ENCODE peak calls at places on chromosomes 6 and 20, in nine cellular contexts. H, O, B, W, A, M, S, J and N are unnamed samples.

GRCh38 chr20:59456342-59457132 is 147.8 kb upstream of the PHACTR3 start:
- DNase-seq in H (no peak), O (no peak), B (no peak), W (peak), A (no peak), M (no peak), S (no peak), J (no peak), N (no peak)

GRCh38 chr6:77650098-77650663 is 2.7 kb upstream of the MEI4 start:
- DNase-seq in H (no peak), O (no peak), B (peak), W (peak), A (no peak), M (peak), S (no peak), J (peak), N (peak)

GRCh38 chr20:910840-911770 is 5.0 kb downstream of the ANGPT4 start:
- DNase-seq in H (no peak), O (no peak), B (no peak), W (no peak), A (no peak), M (no peak), S (no peak), J (no peak), N (no peak)

GRCh38 chr6:157689875-157690274 is 133.2 kb upstream of the SNX9 start:
- DNase-seq in H (no peak), O (no peak), B (no peak), W (peak), A (no peak), M (no peak), S (no peak), J (no peak), N (no peak)

GRCh38 chr6:111154981-111155380 is 67.7 kb downstream of the SLC16A10 start:
- DNase-seq in H (no peak), O (no peak), B (no peak), W (no peak), A (no peak), M (no peak), S (no peak), J (no peak), N (no peak)

GRCh38 chr6:87293526-87293925 is 28.9 kb upstream of the SMIM8 start:
- DNase-seq in H (no peak), O (no peak), B (no peak), W (no peak), A (no peak), M (no peak), S (no peak), J (no peak), N (no peak)

GRCh38 chr20:39269031-39269461 is 306.9 kb downstream of the DHX35 start:
- DNase-seq in H (peak), O (no peak), B (peak), W (peak), A (peak), M (peak), S (peak), J (peak), N (peak)

GRCh38 chr6:30942338-30943060 is 1.7 kb downstream of the MUCL3 start:
- DNase-seq in H (peak), O (no peak), B (peak), W (peak), A (peak), M (peak), S (peak), J (peak), N (peak)

GRCh38 chr6:30889921-30890645 is 5.8 kb downstream of the DDR1 start:
- DNase-seq in H (no peak), O (no peak), B (no peak), W (peak), A (no peak), M (peak), S (no peak), J (no peak), N (no peak)

GRCh38 chr20:59047938-59048680 is 5.5 kb upstream of the PRELID3B start:
- DNase-seq in H (peak), O (no peak), B (no peak), W (no peak), A (no peak), M (no peak), S (peak), J (peak), N (peak)

GRCh38 chr6:70956451-70957283 is at the start of gene B3GAT2:
- DNase-seq in H (peak), O (no peak), B (peak), W (peak), A (no peak), M (peak), S (no peak), J (no peak), N (no peak)

GRCh38 chr6:4403828-4404227 is 268.5 kb upstream of the ECI2 start:
- DNase-seq in H (no peak), O (no peak), B (no peak), W (no peak), A (no peak), M (no peak), S (no peak), J (no peak), N (no peak)

GRCh38 chr20:47818466-47818865 is 33.2 kb upstream of the SULF2 start:
- DNase-seq in H (no peak), O (no peak), B (no peak), W (peak), A (no peak), M (no peak), S (no peak), J (no peak), N (no peak)

GRCh38 chr20:24991897-24992419 is 593 bp downstream of the APMAP start:
- DNase-seq in H (peak), O (no peak), B (no peak), W (peak), A (peak), M (peak), S (no peak), J (peak), N (peak)

GRCh38 chr6:144644776-144645175 is 359.6 kb downstream of the UTRN start:
- DNase-seq in H (no peak), O (no peak), B (no peak), W (no peak), A (no peak), M (no peak), S (peak), J (no peak), N (no peak)

GRCh38 chr6:130143709-130144108 is 79.0 kb downstream of the SAMD3 start:
- DNase-seq in H (no peak), O (no peak), B (no peak), W (no peak), A (no peak), M (no peak), S (no peak), J (no peak), N (no peak)

GRCh38 chr6:1438471-1438881 is 49.1 kb downstream of the FOXF2 start:
- DNase-seq in H (no peak), O (no peak), B (no peak), W (no peak), A (no peak), M (no peak), S (no peak), J (no peak), N (no peak)

GRCh38 chr20:54212226-54212625 is 4.3 kb downstream of the PFDN4 start:
- DNase-seq in H (no peak), O (no peak), B (no peak), W (no peak), A (no peak), M (no peak), S (no peak), J (no peak), N (no peak)

GRCh38 chr20:59222982-59223610 is 59.5 kb downstream of the ZNF831 start:
- DNase-seq in H (no peak), O (no peak), B (peak), W (no peak), A (no peak), M (peak), S (no peak), J (no peak), N (no peak)

GRCh38 chr6:30685977-30686907 is at the start of gene PPP1R18:
- DNase-seq in H (peak), O (no peak), B (no peak), W (peak), A (peak), M (peak), S (no peak), J (peak), N (peak)

GRCh38 chr20:24337074-24337473 is 132.4 kb upstream of the SYNDIG1 start:
- DNase-seq in H (no peak), O (no peak), B (no peak), W (no peak), A (no peak), M (no peak), S (no peak), J (no peak), N (no peak)

GRCh38 chr6:8279094-8279805 is 156.1 kb downstream of the SLC35B3 start:
- DNase-seq in H (no peak), O (no peak), B (no peak), W (no peak), A (no peak), M (peak), S (no peak), J (no peak), N (no peak)

GRCh38 chr6:24223131-24223715 is 97.2 kb downstream of the NRSN1 start:
- DNase-seq in H (no peak), O (no peak), B (no peak), W (no peak), A (no peak), M (no peak), S (peak), J (no peak), N (no peak)

GRCh38 chr6:137792160-137793033 is 74.7 kb upstream of the TNFAIP3 start:
- DNase-seq in H (no peak), O (no peak), B (no peak), W (no peak), A (no peak), M (no peak), S (no peak), J (no peak), N (no peak)

GRCh38 chr6:9025796-9026195 is 590.5 kb upstream of the SLC35B3 start:
- DNase-seq in H (no peak), O (no peak), B (no peak), W (no peak), A (no peak), M (no peak), S (no peak), J (no peak), N (no peak)

GRCh38 chr6:8243462-8243861 is 141.1 kb upstream of the EEF1E1 start:
- DNase-seq in H (no peak), O (no peak), B (no peak), W (no peak), A (no peak), M (no peak), S (no peak), J (no peak), N (no peak)

GRCh38 chr20:37971561-37972127 is 61.6 kb downstream of the TTI1 start:
- DNase-seq in H (no peak), O (no peak), B (peak), W (no peak), A (no peak), M (no peak), S (no peak), J (no peak), N (no peak)

GRCh38 chr20:46341374-46342044 is 33.2 kb upstream of the CDH22 start:
- DNase-seq in H (no peak), O (no peak), B (no peak), W (no peak), A (no peak), M (peak), S (no peak), J (no peak), N (no peak)

GRCh38 chr6:21259660-21260059 is 333.9 kb upstream of the SOX4 start:
- DNase-seq in H (no peak), O (no peak), B (no peak), W (no peak), A (no peak), M (no peak), S (no peak), J (no peak), N (no peak)

GRCh38 chr20:58001381-58001780 is 227.1 kb downstream of the ANKRD60 start:
- DNase-seq in H (no peak), O (no peak), B (no peak), W (no peak), A (no peak), M (peak), S (no peak), J (no peak), N (no peak)
- TF ChIP-seq EP300 in H (no peak), O (no peak), B (no peak), W (no peak), A (no peak), M (peak), S (no peak), J (no peak), N (no peak)

GRCh38 chr20:45183084-45183483 is 8.4 kb downstream of the PI3 start:
- DNase-seq in H (no peak), O (no peak), B (no peak), W (no peak), A (no peak), M (no peak), S (no peak), J (no peak), N (no peak)
- H3K27ac ChIP-seq in H (no peak), O (no peak), B (no peak), W (no peak), A (no peak), M (no peak), S (no peak), J (no peak), N (no peak)

GRCh38 chr6:164928041-164928321 is 381.4 kb downstream of the C6orf118 start:
- DNase-seq in H (no peak), O (no peak), B (no peak), W (no peak), A (no peak), M (no peak), S (no peak), J (no peak), N (no peak)

GRCh38 chr6:164927288-164928040 is 381.9 kb downstream of the C6orf118 start:
- DNase-seq in H (peak), O (no peak), B (peak), W (peak), A (peak), M (peak), S (peak), J (peak), N (peak)

GRCh38 chr6:164929155-164929977 is 380.0 kb downstream of the C6orf118 start:
- DNase-seq in H (no peak), O (no peak), B (no peak), W (no peak), A (no peak), M (no peak), S (no peak), J (no peak), N (no peak)

GRCh38 chr6:164926686-164927085 is 382.7 kb downstream of the C6orf118 start:
- DNase-seq in H (no peak), O (no peak), B (no peak), W (no peak), A (no peak), M (no peak), S (no peak), J (no peak), N (no peak)

GRCh38 chr6:164928366-164929154 is 380.8 kb downstream of the C6orf118 start:
- DNase-seq in H (no peak), O (no peak), B (no peak), W (no peak), A (no peak), M (peak), S (no peak), J (no peak), N (no peak)
- TF ChIP-seq POLR2AphosphoS5 in H (no peak), O (no peak), B (no peak), W (no peak), A (no peak), M (no peak), S (no peak), J (no peak), N (no peak)

DNA sequence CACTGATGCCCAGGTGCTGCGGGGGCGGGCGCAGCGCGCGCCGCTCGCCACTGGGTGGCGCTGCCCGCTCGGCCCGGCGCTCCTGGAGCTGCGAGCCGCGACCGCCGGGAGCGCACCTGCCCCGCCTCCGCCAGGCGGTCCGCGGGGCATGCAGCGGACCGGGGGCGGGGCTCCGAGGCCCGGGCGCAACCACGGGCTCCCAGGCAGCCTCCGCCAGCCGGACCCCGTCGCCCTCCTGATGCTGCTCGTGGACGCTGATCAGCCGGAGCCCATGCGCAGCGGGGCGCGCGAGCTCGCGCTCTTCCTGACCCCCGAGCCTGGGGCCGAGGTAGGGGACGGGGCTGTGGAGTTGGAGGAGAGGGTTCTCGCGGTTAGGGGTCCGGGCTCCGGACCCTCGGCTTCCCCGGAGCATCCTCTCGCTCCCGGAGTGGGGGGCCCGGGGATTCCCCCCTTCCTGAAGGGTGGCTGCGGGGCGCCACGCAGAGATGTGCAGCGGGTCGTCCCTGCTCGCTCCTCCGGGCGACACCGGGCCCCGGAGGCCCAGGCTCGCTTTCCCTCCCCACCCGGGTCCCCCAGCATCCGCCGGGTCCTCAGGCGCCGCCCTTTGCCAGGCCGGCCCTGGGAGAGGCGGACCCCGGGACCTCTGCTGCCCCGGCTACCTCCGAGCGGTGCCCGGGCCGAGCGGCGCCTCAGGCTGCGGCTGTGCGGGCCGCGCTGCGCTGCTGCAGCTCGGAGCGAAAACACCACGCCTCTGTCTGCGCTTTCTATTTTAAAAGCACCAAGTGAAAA is at the start of gene BCAS4:
- DNase-seq in H (peak), O (no peak), B (peak), W (peak), A (peak), M (peak), S (peak), J (peak), N (peak)
- TF ChIP-seq EP300 in H (no peak), O (peak), B (peak), W (no peak), A (no peak), M (no peak), S (no peak), J (no peak), N (no peak)

GRCh38 chr6:163586888-163587287 is 172.4 kb downstream of the QKI start:
- DNase-seq in H (no peak), O (no peak), B (no peak), W (no peak), A (no peak), M (no peak), S (no peak), J (no peak), N (no peak)
- H3K27ac ChIP-seq in H (no peak), O (no peak), B (no peak), W (no peak), A (no peak), M (peak), S (no peak), J (peak), N (no peak)

GRCh38 chr6:331622-332521 is 39.6 kb downstream of the DUSP22 start:
- DNase-seq in H (no peak), O (peak), B (no peak), W (no peak), A (no peak), M (no peak), S (no peak), J (no peak), N (peak)
- TF ChIP-seq POLR2AphosphoS5 in H (no peak), O (peak), B (no peak), W (no peak), A (no peak), M (no peak), S (no peak), J (no peak), N (no peak)

GRCh38 chr6:39599341-39599740 is 125.9 kb downstream of the KIF6 start:
- DNase-seq in H (no peak), O (no peak), B (no peak), W (no peak), A (no peak), M (no peak), S (no peak), J (no peak), N (no peak)
- TF ChIP-seq EP300 in H (no peak), O (no peak), B (no peak), W (no peak), A (no peak), M (no peak), S (no peak), J (no peak), N (no peak)

GRCh38 chr20:50153153-50153499 is 397 bp downstream of the PEDS1 start:
- DNase-seq in H (no peak), O (no peak), B (no peak), W (peak), A (no peak), M (no peak), S (no peak), J (no peak), N (peak)

GRCh38 chr20:50149481-50150254 is 3.9 kb downstream of the PEDS1 start:
- DNase-seq in H (no peak), O (no peak), B (no peak), W (no peak), A (no peak), M (no peak), S (no peak), J (no peak), N (no peak)

GRCh38 chr20:50153500-50154377 is at the start of gene PEDS1:
- DNase-seq in H (peak), O (peak), B (peak), W (peak), A (peak), M (peak), S (peak), J (peak), N (peak)

GRCh38 chr20:50152394-50153152 is 950 bp downstream of the PEDS1 start:
- DNase-seq in H (peak), O (no peak), B (no peak), W (no peak), A (no peak), M (no peak), S (no peak), J (peak), N (peak)

DNA sequence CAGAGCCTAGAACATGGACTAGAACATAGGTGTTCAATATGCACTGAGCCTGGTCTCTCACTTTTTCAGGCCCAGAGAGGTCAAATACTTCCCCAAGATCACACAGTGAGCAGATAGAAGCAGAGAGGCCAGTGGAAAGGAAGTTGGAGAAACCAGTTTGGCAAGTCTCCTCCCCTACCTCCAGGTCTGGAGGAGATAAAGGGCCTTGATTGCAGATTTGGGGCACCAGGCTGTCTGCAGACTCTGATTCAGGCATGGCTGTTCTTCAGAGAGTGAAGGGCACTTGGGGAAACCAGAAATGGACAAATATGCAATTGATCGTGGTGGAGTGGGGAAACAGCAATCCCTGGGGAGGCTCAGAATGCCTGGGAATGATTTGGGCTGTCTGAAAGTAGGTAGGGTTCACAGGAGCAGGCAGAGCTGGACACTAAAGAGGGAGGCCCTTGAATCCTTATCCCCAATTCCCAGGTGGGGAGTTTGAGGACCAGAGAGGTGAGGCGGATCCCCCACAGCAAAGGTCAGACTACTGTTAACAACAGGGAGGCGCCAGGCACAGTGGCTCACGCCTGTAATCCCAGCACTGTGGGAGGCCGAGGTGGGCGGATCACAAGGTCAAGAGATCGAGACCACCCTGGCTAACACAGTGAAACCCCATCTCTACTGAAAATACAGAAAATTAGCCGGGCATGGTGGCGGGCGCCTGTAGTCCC is 2.3 kb downstream of the PEDS1 start:
- DNase-seq in H (peak), O (no peak), B (no peak), W (no peak), A (peak), M (no peak), S (no peak), J (peak), N (peak)
- H3K27ac ChIP-seq in H (peak), O (no peak), B (peak), W (peak), A (peak), M (no peak), S (no peak), J (no peak), N (peak)

DNA sequence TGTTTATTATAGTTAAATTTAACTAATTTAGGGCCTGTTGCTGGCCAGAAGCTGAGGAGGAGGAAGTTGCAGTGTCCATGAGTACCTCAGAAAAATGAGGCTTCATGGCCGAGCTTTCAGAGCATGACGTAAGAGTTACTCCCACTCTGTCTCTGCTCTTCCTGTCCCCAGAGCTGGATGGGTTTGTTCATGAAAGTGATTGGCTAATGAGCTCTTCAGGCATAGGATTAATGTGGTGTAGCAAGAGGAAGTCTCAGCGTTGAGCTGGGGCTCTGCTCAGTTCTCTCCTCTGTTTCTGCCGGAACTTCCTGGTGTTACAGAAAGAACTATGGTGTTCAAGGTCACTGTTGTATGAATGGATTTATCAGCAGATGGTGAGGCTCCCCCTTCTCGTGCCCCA is 335.6 kb downstream of the NRN1 start:
- DNase-seq in H (peak), O (no peak), B (no peak), W (no peak), A (no peak), M (no peak), S (peak), J (peak), N (no peak)
- TF ChIP-seq POLR2AphosphoS5 in H (no peak), O (no peak), B (no peak), W (no peak), A (no peak), M (no peak), S (no peak), J (no peak), N (no peak)